ENCODE peak calls at places on chromosomes 12 and 14, in seven cellular contexts. One of them, this sample, is unnamed.

GRCh38 chr14:75568791-75569190 is 9.6 kb upstream of the FLVCR2 start:
- DNase-seq in epithelial cell of esophagus: no peak
- DNase-seq in AG04450: no peak
- DNase-seq in GM23338: no peak
- DNase-seq in stomach: no peak
- DNase-seq in CD4-positive, CD25-positive, alpha-beta regulatory T cell: no peak
- DNase-seq in lower lobe of right lung: no peak
- DNase-seq in this sample: no peak

GRCh38 chr12:64450711-64451486 is 1.0 kb upstream of the TBK1 start:
- DNase-seq in epithelial cell of esophagus: peak
- DNase-seq in AG04450: no peak
- DNase-seq in GM23338: peak
- DNase-seq in stomach: no peak
- DNase-seq in CD4-positive, CD25-positive, alpha-beta regulatory T cell: no peak
- DNase-seq in lower lobe of right lung: no peak
- DNase-seq in this sample: no peak

GRCh38 chr12:53999596-54000104 is 311 bp upstream of the HOXC9 start:
- DNase-seq in epithelial cell of esophagus: peak
- DNase-seq in AG04450: no peak
- DNase-seq in GM23338: peak
- DNase-seq in stomach: no peak
- DNase-seq in CD4-positive, CD25-positive, alpha-beta regulatory T cell: no peak
- DNase-seq in lower lobe of right lung: no peak
- DNase-seq in this sample: peak

GRCh38 chr12:5497329-5498058 is 65.6 kb downstream of the NTF3 start:
- DNase-seq in epithelial cell of esophagus: no peak
- DNase-seq in AG04450: no peak
- DNase-seq in GM23338: no peak
- DNase-seq in stomach: no peak
- DNase-seq in CD4-positive, CD25-positive, alpha-beta regulatory T cell: no peak
- DNase-seq in lower lobe of right lung: no peak
- DNase-seq in this sample: no peak

GRCh38 chr12:80553316-80553715 is 109.3 kb downstream of the PTPRQ start:
- DNase-seq in epithelial cell of esophagus: peak
- DNase-seq in AG04450: peak
- DNase-seq in GM23338: no peak
- DNase-seq in stomach: no peak
- DNase-seq in CD4-positive, CD25-positive, alpha-beta regulatory T cell: no peak
- DNase-seq in lower lobe of right lung: no peak
- DNase-seq in this sample: peak

GRCh38 chr14:72863216-72864006 is 30.5 kb downstream of the DPF3 start:
- DNase-seq in epithelial cell of esophagus: no peak
- DNase-seq in AG04450: no peak
- DNase-seq in GM23338: no peak
- DNase-seq in stomach: no peak
- DNase-seq in CD4-positive, CD25-positive, alpha-beta regulatory T cell: no peak
- DNase-seq in lower lobe of right lung: no peak
- DNase-seq in this sample: no peak

GRCh38 chr12:77065361-77066204 is at the start of gene E2F7:
- DNase-seq in epithelial cell of esophagus: peak
- DNase-seq in AG04450: peak
- DNase-seq in GM23338: peak
- DNase-seq in stomach: peak
- DNase-seq in CD4-positive, CD25-positive, alpha-beta regulatory T cell: peak
- DNase-seq in lower lobe of right lung: peak
- DNase-seq in this sample: peak

GRCh38 chr14:21302013-21302857 is 22.4 kb downstream of the RPGRIP1 start:
- DNase-seq in epithelial cell of esophagus: no peak
- DNase-seq in AG04450: no peak
- DNase-seq in GM23338: no peak
- DNase-seq in stomach: no peak
- DNase-seq in CD4-positive, CD25-positive, alpha-beta regulatory T cell: no peak
- DNase-seq in lower lobe of right lung: no peak
- DNase-seq in this sample: no peak

GRCh38 chr12:12620730-12621315 is 9.1 kb downstream of the CREBL2 start:
- DNase-seq in epithelial cell of esophagus: no peak
- DNase-seq in AG04450: no peak
- DNase-seq in GM23338: no peak
- DNase-seq in stomach: no peak
- DNase-seq in CD4-positive, CD25-positive, alpha-beta regulatory T cell: no peak
- DNase-seq in lower lobe of right lung: no peak
- DNase-seq in this sample: no peak

GRCh38 chr14:36271939-36272907 is 48.2 kb downstream of the MBIP start:
- DNase-seq in epithelial cell of esophagus: peak
- DNase-seq in AG04450: no peak
- DNase-seq in GM23338: peak
- DNase-seq in stomach: no peak
- DNase-seq in CD4-positive, CD25-positive, alpha-beta regulatory T cell: no peak
- DNase-seq in lower lobe of right lung: peak
- DNase-seq in this sample: no peak

GRCh38 chr12:94200695-94201094 is 52.3 kb downstream of the PLXNC1 start:
- DNase-seq in epithelial cell of esophagus: no peak
- DNase-seq in AG04450: no peak
- DNase-seq in GM23338: no peak
- DNase-seq in stomach: no peak
- DNase-seq in CD4-positive, CD25-positive, alpha-beta regulatory T cell: no peak
- DNase-seq in lower lobe of right lung: no peak
- DNase-seq in this sample: no peak

GRCh38 chr14:74642011-74642410 is 30.0 kb upstream of the LTBP2 start:
- DNase-seq in epithelial cell of esophagus: no peak
- DNase-seq in AG04450: no peak
- DNase-seq in GM23338: no peak
- DNase-seq in stomach: no peak
- DNase-seq in CD4-positive, CD25-positive, alpha-beta regulatory T cell: no peak
- DNase-seq in lower lobe of right lung: no peak
- DNase-seq in this sample: no peak

GRCh38 chr12:49950310-49951251 is at the start of gene AQP2:
- DNase-seq in epithelial cell of esophagus: no peak
- DNase-seq in AG04450: no peak
- DNase-seq in GM23338: no peak
- DNase-seq in stomach: no peak
- DNase-seq in CD4-positive, CD25-positive, alpha-beta regulatory T cell: no peak
- DNase-seq in lower lobe of right lung: no peak
- DNase-seq in this sample: no peak

GRCh38 chr14:24921903-24922302 is 128.0 kb downstream of the STXBP6 start:
- DNase-seq in epithelial cell of esophagus: peak
- DNase-seq in AG04450: no peak
- DNase-seq in GM23338: no peak
- DNase-seq in stomach: no peak
- DNase-seq in CD4-positive, CD25-positive, alpha-beta regulatory T cell: no peak
- DNase-seq in lower lobe of right lung: no peak
- DNase-seq in this sample: peak

GRCh38 chr12:48997719-48998496 is 1.3 kb downstream of the DDN start:
- DNase-seq in epithelial cell of esophagus: no peak
- DNase-seq in AG04450: no peak
- DNase-seq in GM23338: peak
- DNase-seq in stomach: peak
- DNase-seq in CD4-positive, CD25-positive, alpha-beta regulatory T cell: peak
- DNase-seq in lower lobe of right lung: no peak
- DNase-seq in this sample: no peak

GRCh38 chr12:94244165-94245133 is 96.1 kb downstream of the PLXNC1 start:
- DNase-seq in epithelial cell of esophagus: no peak
- DNase-seq in AG04450: no peak
- DNase-seq in GM23338: no peak
- DNase-seq in stomach: peak
- DNase-seq in CD4-positive, CD25-positive, alpha-beta regulatory T cell: no peak
- DNase-seq in lower lobe of right lung: peak
- DNase-seq in this sample: no peak

GRCh38 chr12:97921957-97922722 is 459.5 kb downstream of the RMST start:
- DNase-seq in epithelial cell of esophagus: peak
- DNase-seq in AG04450: no peak
- DNase-seq in GM23338: no peak
- DNase-seq in stomach: no peak
- DNase-seq in CD4-positive, CD25-positive, alpha-beta regulatory T cell: no peak
- DNase-seq in lower lobe of right lung: no peak
- DNase-seq in this sample: peak

GRCh38 chr14:105473677-105474477 is 744 bp upstream of the CRIP2 start:
- DNase-seq in epithelial cell of esophagus: peak
- DNase-seq in AG04450: peak
- DNase-seq in GM23338: peak
- DNase-seq in stomach: peak
- DNase-seq in CD4-positive, CD25-positive, alpha-beta regulatory T cell: peak
- DNase-seq in lower lobe of right lung: peak
- DNase-seq in this sample: peak

GRCh38 chr12:131607658-131608447 is 103.0 kb upstream of the SFSWAP start:
- DNase-seq in epithelial cell of esophagus: no peak
- DNase-seq in AG04450: no peak
- DNase-seq in GM23338: no peak
- DNase-seq in stomach: no peak
- DNase-seq in CD4-positive, CD25-positive, alpha-beta regulatory T cell: no peak
- DNase-seq in lower lobe of right lung: no peak
- DNase-seq in this sample: no peak

GRCh38 chr12:124713041-124713435 is 145.6 kb upstream of the NCOR2 start:
- DNase-seq in epithelial cell of esophagus: peak
- DNase-seq in AG04450: no peak
- DNase-seq in GM23338: no peak
- DNase-seq in stomach: peak
- DNase-seq in CD4-positive, CD25-positive, alpha-beta regulatory T cell: no peak
- DNase-seq in lower lobe of right lung: peak
- DNase-seq in this sample: no peak

GRCh38 chr12:18382486-18382885 is 121.2 kb downstream of the PIK3C2G start:
- DNase-seq in epithelial cell of esophagus: no peak
- DNase-seq in AG04450: peak
- DNase-seq in GM23338: no peak
- DNase-seq in stomach: no peak
- DNase-seq in CD4-positive, CD25-positive, alpha-beta regulatory T cell: no peak
- DNase-seq in lower lobe of right lung: no peak
- DNase-seq in this sample: peak

GRCh38 chr14:20412422-20412821 is 879 bp downstream of the TEP1 start:
- DNase-seq in epithelial cell of esophagus: no peak
- DNase-seq in AG04450: no peak
- DNase-seq in GM23338: peak
- DNase-seq in stomach: no peak
- DNase-seq in CD4-positive, CD25-positive, alpha-beta regulatory T cell: no peak
- DNase-seq in lower lobe of right lung: no peak
- DNase-seq in this sample: no peak

GRCh38 chr12:121812320-121812871 is 8.6 kb downstream of the SETD1B start:
- DNase-seq in epithelial cell of esophagus: peak
- DNase-seq in AG04450: no peak
- DNase-seq in GM23338: peak
- DNase-seq in stomach: peak
- DNase-seq in CD4-positive, CD25-positive, alpha-beta regulatory T cell: no peak
- DNase-seq in lower lobe of right lung: peak
- DNase-seq in this sample: no peak

DNA sequence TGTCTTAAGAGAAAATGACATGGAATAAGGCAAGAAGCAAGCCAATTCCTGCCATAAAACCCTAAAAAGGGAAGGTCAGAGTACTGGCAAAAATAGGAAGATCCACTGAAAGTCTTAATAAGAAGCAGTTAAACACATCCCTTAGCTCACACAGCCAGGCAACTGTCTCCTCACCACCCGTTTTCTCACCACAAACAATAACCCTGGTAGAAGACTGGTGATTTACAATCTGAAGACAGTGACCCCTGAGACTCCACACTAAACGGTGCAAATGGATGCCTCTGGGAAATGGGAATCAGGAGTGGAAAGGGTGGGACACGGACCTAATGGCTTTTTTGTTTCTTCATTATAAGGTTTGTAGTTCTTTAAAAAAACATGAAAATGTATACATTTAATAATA is 37.4 kb downstream of the LGR5 start:
- DNase-seq in epithelial cell of esophagus: no peak
- DNase-seq in AG04450: no peak
- DNase-seq in GM23338: no peak
- DNase-seq in stomach: no peak
- DNase-seq in CD4-positive, CD25-positive, alpha-beta regulatory T cell: no peak
- DNase-seq in lower lobe of right lung: no peak
- DNase-seq in this sample: no peak
- H3K4me3 ChIP-seq in epithelial cell of esophagus: no peak
- H3K4me3 ChIP-seq in AG04450: no peak
- H3K4me3 ChIP-seq in GM23338: no peak
- H3K4me3 ChIP-seq in stomach: no peak
- H3K4me3 ChIP-seq in CD4-positive, CD25-positive, alpha-beta regulatory T cell: no peak
- H3K4me3 ChIP-seq in lower lobe of right lung: no peak
- H3K4me3 ChIP-seq in this sample: no peak

GRCh38 chr14:38210587-38211257 is 3.0 kb downstream of the SSTR1 start:
- DNase-seq in epithelial cell of esophagus: no peak
- DNase-seq in AG04450: no peak
- DNase-seq in GM23338: peak
- DNase-seq in stomach: peak
- DNase-seq in CD4-positive, CD25-positive, alpha-beta regulatory T cell: no peak
- DNase-seq in lower lobe of right lung: no peak
- DNase-seq in this sample: no peak
- H3K4me3 ChIP-seq in epithelial cell of esophagus: no peak
- H3K4me3 ChIP-seq in AG04450: peak
- H3K4me3 ChIP-seq in GM23338: peak
- H3K4me3 ChIP-seq in stomach: peak
- H3K4me3 ChIP-seq in CD4-positive, CD25-positive, alpha-beta regulatory T cell: no peak
- H3K4me3 ChIP-seq in lower lobe of right lung: peak
- H3K4me3 ChIP-seq in this sample: peak

DNA sequence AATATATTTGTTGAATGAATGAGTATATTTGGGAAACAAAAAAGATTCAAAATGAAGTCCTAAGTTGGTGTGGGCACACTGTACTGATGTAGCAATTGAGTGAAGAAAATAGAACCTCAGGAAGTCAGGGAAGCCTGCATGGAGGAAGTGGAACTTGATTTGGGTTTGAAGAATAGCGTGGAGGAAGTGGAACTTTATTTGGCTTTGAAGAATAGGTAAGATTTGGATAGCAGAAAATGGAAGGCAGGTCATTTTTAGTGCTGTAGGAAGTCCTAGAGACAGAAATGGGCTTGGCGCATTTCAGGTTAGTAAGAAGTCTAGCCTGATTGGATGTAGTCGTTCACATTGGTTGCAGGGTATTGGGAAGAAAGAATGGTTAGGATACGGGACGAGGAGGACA is 5.4 kb downstream of the C12orf75 start:
- DNase-seq in epithelial cell of esophagus: no peak
- DNase-seq in AG04450: no peak
- DNase-seq in GM23338: no peak
- DNase-seq in stomach: no peak
- DNase-seq in CD4-positive, CD25-positive, alpha-beta regulatory T cell: no peak
- DNase-seq in lower lobe of right lung: no peak
- DNase-seq in this sample: no peak
- H3K4me3 ChIP-seq in epithelial cell of esophagus: no peak
- H3K4me3 ChIP-seq in AG04450: no peak
- H3K4me3 ChIP-seq in GM23338: no peak
- H3K4me3 ChIP-seq in stomach: no peak
- H3K4me3 ChIP-seq in CD4-positive, CD25-positive, alpha-beta regulatory T cell: no peak
- H3K4me3 ChIP-seq in lower lobe of right lung: no peak
- H3K4me3 ChIP-seq in this sample: no peak

GRCh38 chr12:52307836-52308806 is 13.1 kb downstream of the KRT83 start:
- DNase-seq in epithelial cell of esophagus: peak
- DNase-seq in AG04450: no peak
- DNase-seq in GM23338: peak
- DNase-seq in stomach: peak
- DNase-seq in CD4-positive, CD25-positive, alpha-beta regulatory T cell: no peak
- DNase-seq in lower lobe of right lung: peak
- DNase-seq in this sample: no peak

GRCh38 chr12:52310622-52311281 is 10.4 kb downstream of the KRT83 start:
- DNase-seq in epithelial cell of esophagus: peak
- DNase-seq in AG04450: no peak
- DNase-seq in GM23338: no peak
- DNase-seq in stomach: no peak
- DNase-seq in CD4-positive, CD25-positive, alpha-beta regulatory T cell: no peak
- DNase-seq in lower lobe of right lung: no peak
- DNase-seq in this sample: no peak

GRCh38 chr12:52305921-52306705 is 14.8 kb upstream of the KRT81 start:
- DNase-seq in epithelial cell of esophagus: no peak
- DNase-seq in AG04450: no peak
- DNase-seq in GM23338: peak
- DNase-seq in stomach: no peak
- DNase-seq in CD4-positive, CD25-positive, alpha-beta regulatory T cell: no peak
- DNase-seq in lower lobe of right lung: no peak
- DNase-seq in this sample: no peak

GRCh38 chr12:52311282-52311643 is 9.9 kb downstream of the KRT83 start:
- DNase-seq in epithelial cell of esophagus: no peak
- DNase-seq in AG04450: no peak
- DNase-seq in GM23338: no peak
- DNase-seq in stomach: no peak
- DNase-seq in CD4-positive, CD25-positive, alpha-beta regulatory T cell: no peak
- DNase-seq in lower lobe of right lung: no peak
- DNase-seq in this sample: no peak

GRCh38 chr12:52308807-52309425 is 12.3 kb downstream of the KRT83 start:
- DNase-seq in epithelial cell of esophagus: no peak
- DNase-seq in AG04450: no peak
- DNase-seq in GM23338: no peak
- DNase-seq in stomach: no peak
- DNase-seq in CD4-positive, CD25-positive, alpha-beta regulatory T cell: no peak
- DNase-seq in lower lobe of right lung: no peak
- DNase-seq in this sample: no peak
- H3K4me3 ChIP-seq in epithelial cell of esophagus: peak
- H3K4me3 ChIP-seq in AG04450: peak
- H3K4me3 ChIP-seq in GM23338: peak
- H3K4me3 ChIP-seq in stomach: peak
- H3K4me3 ChIP-seq in CD4-positive, CD25-positive, alpha-beta regulatory T cell: no peak
- H3K4me3 ChIP-seq in lower lobe of right lung: peak
- H3K4me3 ChIP-seq in this sample: no peak